ENCODE peak calls at places on chromosomes 2 and 18, in eight cellular contexts. W, C, M, R, Z, H, P and L are unnamed samples.

GRCh38 chr2:31729065-31729439 is 148.3 kb upstream of the SRD5A2 start:
- DNase-seq in W (no peak), C (no peak), M (no peak), R (no peak), Z (no peak), H (no peak), P (no peak), L (no peak)

GRCh38 chr2:54490863-54491262 is 34.7 kb downstream of the SPTBN1 start:
- DNase-seq in W (no peak), C (no peak), M (no peak), R (no peak), Z (no peak), H (no peak), P (no peak), L (no peak)

GRCh38 chr2:10634495-10634894 is 55.3 kb downstream of the NOL10 start:
- DNase-seq in W (no peak), C (no peak), M (no peak), R (no peak), Z (no peak), H (no peak), P (no peak), L (no peak)

GRCh38 chr2:191571163-191571769 is 106.7 kb upstream of the NABP1 start:
- DNase-seq in W (no peak), C (no peak), M (peak), R (no peak), Z (no peak), H (no peak), P (no peak), L (peak)

GRCh38 chr18:34709631-34710429 is at the start of gene DTNA:
- DNase-seq in W (no peak), C (no peak), M (peak), R (no peak), Z (no peak), H (peak), P (no peak), L (peak)

GRCh38 chr2:163347982-163348842 is 387.6 kb downstream of the FIGN start:
- DNase-seq in W (peak), C (peak), M (peak), R (no peak), Z (peak), H (no peak), P (peak), L (peak)

GRCh38 chr2:37971971-37972370 is 46.9 kb downstream of the RMDN2 start:
- DNase-seq in W (no peak), C (no peak), M (no peak), R (no peak), Z (no peak), H (no peak), P (no peak), L (no peak)

GRCh38 chr2:102677219-102678215 is 58.2 kb downstream of the SLC9A2 start:
- DNase-seq in W (no peak), C (no peak), M (no peak), R (no peak), Z (no peak), H (no peak), P (no peak), L (no peak)

GRCh38 chr2:204205548-204205947 is 269.0 kb downstream of the ICOS start:
- DNase-seq in W (no peak), C (peak), M (no peak), R (no peak), Z (no peak), H (no peak), P (no peak), L (no peak)

GRCh38 chr2:22817197-22817596 is 567.8 kb upstream of the KLHL29 start:
- DNase-seq in W (no peak), C (no peak), M (peak), R (no peak), Z (no peak), H (no peak), P (peak), L (no peak)